ENCODE peak calls at places on chromosomes 12 and 14, in four cellular contexts. J is A549, N is HepG2, W is GM12878. P is an unnamed sample.

GRCh38 chr12:47707905-47708543 is 2.2 kb upstream of the RPAP3 start:
- DNase-seq in W (no peak), N (no peak), J (no peak), P (no peak)

GRCh38 chr12:89474615-89475014 is 50.0 kb downstream of the GALNT4 start:
- DNase-seq in J (no peak), N (no peak), W (no peak), P (no peak)

GRCh38 chr14:91317381-91318313 is 73.1 kb upstream of the GPR68 start:
- DNase-seq in J (no peak), N (no peak), W (no peak), P (no peak)

GRCh38 chr14:99534333-99534732 is 53.1 kb downstream of the CCNK start:
- DNase-seq in W (no peak), N (no peak), J (no peak), P (no peak)

GRCh38 chr12:633731-634130 is 29.5 kb downstream of the NINJ2 start:
- DNase-seq in W (no peak), J (no peak), N (peak), P (no peak)

GRCh38 chr14:21924479-21924878 is 250.9 kb upstream of the OR4E1 start:
- DNase-seq in W (peak), J (no peak), N (no peak), P (no peak)

GRCh38 chr14:105529506-105530445 is 3.4 kb downstream of the TMEM121 start:
- DNase-seq in J (no peak), N (peak), W (no peak), P (no peak)

GRCh38 chr14:74478996-74479635 is 14.0 kb downstream of the NPC2 start:
- DNase-seq in W (no peak), N (peak), J (peak), P (peak)

GRCh38 chr14:61973981-61974380 is 211.8 kb downstream of the SNAPC1 start:
- DNase-seq in W (no peak), J (no peak), N (no peak), P (no peak)

GRCh38 chr12:67517181-67517887 is 131.2 kb upstream of the DYRK2 start:
- DNase-seq in N (no peak), W (no peak), J (peak), P (no peak)

GRCh38 chr14:70955543-70956480 is 48.6 kb downstream of the PCNX1 start:
- DNase-seq in J (peak), W (no peak), N (peak), P (peak)

GRCh38 chr12:119308743-119309456 is 25.6 kb upstream of the CCDC60 start:
- DNase-seq in W (no peak), J (no peak), N (no peak), P (no peak)

GRCh38 chr12:71731439-71732356 is 23.0 kb upstream of the RAB21 start:
- DNase-seq in W (no peak), N (peak), J (peak), P (no peak)

DNA sequence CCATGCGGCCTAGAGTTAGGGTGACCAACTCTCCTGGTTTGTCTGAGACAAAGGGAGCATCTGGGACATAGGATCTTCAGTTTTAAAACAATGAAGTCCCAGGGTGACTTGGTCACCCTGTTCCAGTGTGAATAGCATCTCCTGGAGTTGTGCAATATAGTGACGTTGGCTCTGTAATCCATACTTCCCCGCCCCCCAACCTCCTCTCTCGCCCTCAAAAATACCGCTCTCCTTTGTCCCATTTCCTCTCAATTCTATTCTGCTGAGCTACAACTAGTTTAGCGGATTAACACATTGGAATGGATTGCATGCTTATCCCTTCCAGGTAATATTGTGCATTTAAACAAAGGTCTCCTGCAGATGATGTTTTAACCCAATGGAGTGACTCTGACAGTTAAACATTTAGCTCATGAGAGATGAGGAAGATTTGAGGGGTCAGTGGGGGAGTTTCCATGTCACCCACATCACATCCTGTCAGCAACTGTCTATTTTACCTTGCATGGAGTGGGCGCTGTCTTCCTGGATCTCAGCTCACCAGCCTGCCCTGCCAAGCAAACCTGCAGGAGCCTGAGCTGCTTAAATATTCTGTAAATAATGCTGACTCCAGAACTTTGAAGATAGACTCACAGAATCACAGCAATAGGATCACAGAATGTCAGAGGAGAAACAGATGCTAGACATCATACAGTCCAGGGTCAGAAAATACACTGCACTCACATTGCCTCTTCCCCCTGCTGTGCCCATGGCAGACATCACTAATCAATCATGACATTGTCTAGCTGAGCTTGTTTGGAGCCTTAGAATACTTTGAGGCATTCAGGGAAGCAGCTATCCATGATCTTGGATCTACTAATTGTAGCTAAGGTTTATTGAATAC is 43.0 kb downstream of the MAP1LC3B2 start:
- DNase-seq in J (no peak), W (no peak), N (no peak), P (no peak)
- TF ChIP-seq PBX3 in J (no peak), W (no peak), N (no peak), P (no peak)

DNA sequence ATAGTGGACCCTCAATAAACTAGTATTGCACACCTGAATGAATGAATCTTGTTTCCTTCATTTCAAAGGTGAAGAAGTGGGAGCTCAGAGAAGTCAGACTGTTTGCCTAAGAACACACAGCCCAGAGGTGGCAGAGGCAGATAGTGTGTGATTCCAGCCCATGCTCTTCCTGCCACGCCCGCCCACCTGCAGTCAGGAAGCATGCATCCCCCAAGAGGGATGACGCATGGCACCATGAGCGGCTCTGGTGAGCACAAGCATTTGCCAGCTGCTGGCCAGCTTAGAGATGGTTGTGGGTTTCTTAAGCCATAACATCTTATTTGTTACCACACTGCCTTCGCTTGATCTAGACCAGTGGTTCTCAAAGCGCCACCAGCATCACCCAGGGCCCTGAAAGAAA is 133.8 kb downstream of the RIMBP2 start:
- DNase-seq in W (no peak), J (no peak), N (no peak), P (no peak)
- TF ChIP-seq PBX3 in W (no peak), J (no peak), N (no peak), P (no peak)

DNA sequence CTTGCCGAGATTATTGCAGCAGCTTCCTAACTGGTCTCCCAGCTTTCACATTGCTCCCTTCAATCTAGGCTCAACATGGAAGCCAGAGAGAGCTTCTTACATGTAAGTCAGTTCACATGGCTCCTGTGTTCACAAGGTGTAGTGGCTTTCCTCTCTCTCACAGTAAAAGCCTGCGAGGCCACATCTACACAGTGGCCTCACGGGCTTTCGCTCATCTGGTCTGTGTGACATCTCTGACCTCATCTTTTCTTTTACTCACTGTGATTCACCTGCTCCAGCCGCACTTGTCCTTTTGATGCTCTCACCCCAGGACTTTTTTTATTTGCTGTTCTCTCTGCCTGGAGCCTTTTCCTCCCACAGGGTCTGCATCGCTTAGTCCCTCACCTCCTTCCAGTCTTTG is 122.1 kb downstream of the SLC5A8 start:
- DNase-seq in W (no peak), J (no peak), N (peak), P (no peak)
- TF ChIP-seq PBX3 in W (no peak), J (no peak), N (no peak), P (no peak)

GRCh38 chr12:51941669-51942455 is 9.6 kb upstream of the ACVR1B start:
- DNase-seq in W (no peak), J (no peak), N (no peak), P (no peak)
- TF ChIP-seq PBX3 in W (no peak), J (no peak), N (no peak), P (no peak)

GRCh38 chr14:37595809-37596595 is 573 bp downstream of the TTC6 start:
- DNase-seq in W (no peak), N (peak), J (peak), P (no peak)
- TF ChIP-seq PBX3 in W (no peak), N (peak), J (no peak), P (no peak)

DNA sequence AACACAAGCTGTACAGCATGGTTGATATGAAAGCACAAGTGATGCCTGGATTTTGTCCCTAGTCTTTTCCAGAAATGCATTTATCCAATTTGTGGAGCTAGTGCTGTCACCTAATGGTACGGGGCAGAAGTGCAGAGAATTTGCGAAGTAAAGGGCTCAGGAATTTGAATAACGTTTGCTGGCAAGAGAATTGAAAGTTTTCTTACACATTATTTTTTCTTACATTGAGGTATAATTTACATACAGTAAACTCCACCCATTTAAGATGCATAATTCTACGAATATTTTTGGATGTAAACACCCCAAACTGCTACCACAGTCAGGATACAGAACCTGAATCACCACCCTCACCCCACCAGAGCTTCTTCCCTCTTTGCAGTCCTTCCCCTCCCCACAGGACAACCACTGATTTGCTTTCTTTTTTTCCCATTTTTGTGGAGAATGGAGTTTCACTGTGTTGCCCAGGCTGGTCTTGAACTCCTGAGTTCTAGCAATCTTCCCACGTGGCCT is 3.5 kb downstream of the AICDA start:
- DNase-seq in J (peak), W (no peak), N (peak), P (peak)
- TF ChIP-seq PBX3 in J (no peak), W (no peak), N (no peak), P (no peak)

DNA sequence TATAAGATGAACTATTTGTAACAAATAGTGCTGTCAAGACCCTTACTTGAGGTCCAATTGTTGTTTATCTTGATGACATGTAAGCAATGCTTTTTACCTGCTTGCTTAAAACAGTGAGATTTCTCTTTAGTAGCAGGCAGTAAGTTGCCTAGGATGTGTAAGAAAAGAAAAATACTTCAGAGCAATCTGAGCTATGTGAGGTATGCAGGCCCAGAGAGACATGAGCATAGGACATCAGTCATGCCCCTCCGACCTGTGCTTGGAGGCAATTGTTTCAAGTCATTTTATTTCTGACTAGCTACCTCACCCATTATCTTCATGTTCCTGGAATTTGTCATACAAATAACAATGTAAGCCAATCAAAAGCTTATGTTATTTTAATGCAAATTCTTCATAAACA is 930.6 kb upstream of the FBXO33 start:
- DNase-seq in W (no peak), J (no peak), N (no peak), P (no peak)
- TF ChIP-seq PBX3 in W (no peak), J (no peak), N (no peak), P (no peak)

GRCh38 chr14:92844220-92844619 is 50.1 kb downstream of the GOLGA5 start:
- DNase-seq in N (no peak), J (no peak), W (peak), P (no peak)

GRCh38 chr14:92848941-92849340 is 54.8 kb downstream of the GOLGA5 start:
- DNase-seq in W (no peak), N (no peak), J (no peak), P (peak)

GRCh38 chr14:92850492-92850891 is 56.4 kb downstream of the GOLGA5 start:
- DNase-seq in N (no peak), J (no peak), W (no peak), P (no peak)

GRCh38 chr14:92847220-92848148 is 53.4 kb downstream of the GOLGA5 start:
- DNase-seq in N (no peak), W (no peak), J (no peak), P (no peak)

GRCh38 chr14:92846162-92846897 is 52.2 kb downstream of the GOLGA5 start:
- DNase-seq in W (peak), N (no peak), J (peak), P (no peak)
- TF ChIP-seq PBX3 in W (no peak), N (no peak), J (no peak), P (no peak)

DNA sequence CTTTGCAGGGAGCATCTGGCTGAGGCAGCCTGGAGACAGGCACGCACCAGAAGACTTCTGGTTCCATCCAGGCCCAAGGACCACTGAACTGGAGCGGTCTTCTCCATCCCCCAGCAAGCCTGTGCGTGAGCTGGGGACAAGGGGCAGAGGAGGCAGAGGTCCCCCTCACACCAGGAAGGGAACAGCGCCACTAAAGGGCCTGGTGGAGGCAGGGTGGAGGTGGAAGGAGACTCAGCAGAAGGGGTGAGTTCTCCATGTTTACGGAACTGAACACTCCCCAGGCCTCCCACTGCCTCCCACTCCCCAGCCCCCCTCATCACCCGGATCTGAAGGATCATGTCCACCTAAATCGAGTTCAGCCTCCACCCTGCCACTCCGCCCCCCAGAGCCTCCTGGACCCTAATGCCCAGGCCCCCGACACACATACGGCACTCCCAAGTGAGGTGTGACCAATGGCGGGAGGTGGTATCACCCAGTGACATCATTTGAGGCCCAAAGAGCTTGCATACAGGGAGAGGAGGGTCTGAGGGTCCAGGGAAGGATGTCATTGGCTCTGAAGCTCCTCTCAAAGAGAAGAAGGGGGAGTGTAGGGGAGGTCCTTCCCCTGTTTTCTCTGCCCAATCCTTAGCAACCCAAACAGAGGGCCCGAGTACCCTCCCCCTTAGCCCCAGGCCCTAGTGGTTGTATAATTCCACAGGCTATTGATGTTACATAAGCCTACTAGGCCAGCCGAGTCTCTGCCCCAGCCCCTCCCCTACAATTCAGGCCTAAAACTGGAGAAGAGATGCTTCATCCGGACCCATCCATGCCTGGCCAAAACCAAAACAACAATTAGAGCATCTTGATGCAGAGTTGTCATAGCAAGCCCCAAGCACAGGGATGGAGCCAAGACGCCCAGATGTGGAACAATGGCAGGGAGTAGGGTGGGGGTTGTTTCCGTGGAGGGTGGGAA is 1.0 kb downstream of the FAIM2 start:
- DNase-seq in W (no peak), N (no peak), J (no peak), P (peak)
- TF ChIP-seq PBX3 in W (no peak), N (no peak), J (no peak), P (no peak)